ENCODE peak calls at places on chromosome 9, in eight cellular contexts. One of them, this sample, is unnamed.

GRCh38 chr9:105307731-105308130 is 63.3 kb downstream of the SLC44A1 start:
- DNase-seq in cardiac muscle cell: no peak
- DNase-seq in BE2C: no peak
- DNase-seq in naive thymus-derived CD4-positive, alpha-beta T cell: no peak
- DNase-seq in NT2/D1: no peak
- DNase-seq in PC-9: no peak
- DNase-seq in ovary: no peak
- DNase-seq in effector memory CD4-positive, alpha-beta T cell: no peak
- DNase-seq in this sample: no peak

GRCh38 chr9:77977210-77977611 is 54.4 kb downstream of the GNAQ start:
- DNase-seq in cardiac muscle cell: peak; percentile 86
- DNase-seq in BE2C: peak; percentile 61
- DNase-seq in naive thymus-derived CD4-positive, alpha-beta T cell: peak; percentile 23
- DNase-seq in NT2/D1: peak; percentile 51
- DNase-seq in PC-9: peak; percentile 43
- DNase-seq in ovary: peak; percentile 76
- DNase-seq in effector memory CD4-positive, alpha-beta T cell: peak; percentile 19
- DNase-seq in this sample: peak; percentile 63

GRCh38 chr9:112939418-112939817 is 48.7 kb upstream of the SLC46A2 start:
- DNase-seq in cardiac muscle cell: no peak
- DNase-seq in BE2C: no peak
- DNase-seq in naive thymus-derived CD4-positive, alpha-beta T cell: no peak
- DNase-seq in NT2/D1: no peak
- DNase-seq in PC-9: peak; percentile 60
- DNase-seq in ovary: no peak
- DNase-seq in effector memory CD4-positive, alpha-beta T cell: no peak
- DNase-seq in this sample: no peak

GRCh38 chr9:128323192-128323730 is 622 bp downstream of the COQ4 start:
- DNase-seq in cardiac muscle cell: peak; percentile 27
- DNase-seq in BE2C: no peak
- DNase-seq in naive thymus-derived CD4-positive, alpha-beta T cell: no peak
- DNase-seq in NT2/D1: no peak
- DNase-seq in PC-9: no peak
- DNase-seq in ovary: no peak
- DNase-seq in effector memory CD4-positive, alpha-beta T cell: no peak
- DNase-seq in this sample: no peak

GRCh38 chr9:8329561-8330283 is 530.1 kb upstream of the DMAC1 start:
- DNase-seq in cardiac muscle cell: no peak
- DNase-seq in BE2C: no peak
- DNase-seq in naive thymus-derived CD4-positive, alpha-beta T cell: no peak
- DNase-seq in NT2/D1: no peak
- DNase-seq in PC-9: no peak
- DNase-seq in ovary: no peak
- DNase-seq in effector memory CD4-positive, alpha-beta T cell: no peak
- DNase-seq in this sample: no peak

GRCh38 chr9:3251309-3251708 is 274.5 kb downstream of the RFX3 start:
- DNase-seq in cardiac muscle cell: no peak
- DNase-seq in BE2C: no peak
- DNase-seq in naive thymus-derived CD4-positive, alpha-beta T cell: no peak
- DNase-seq in NT2/D1: no peak
- DNase-seq in PC-9: no peak
- DNase-seq in ovary: no peak
- DNase-seq in effector memory CD4-positive, alpha-beta T cell: no peak
- DNase-seq in this sample: no peak

GRCh38 chr9:114616684-114617520 is 5.8 kb downstream of the TMEM268 start:
- DNase-seq in cardiac muscle cell: no peak
- DNase-seq in BE2C: no peak
- DNase-seq in naive thymus-derived CD4-positive, alpha-beta T cell: no peak
- DNase-seq in NT2/D1: no peak
- DNase-seq in PC-9: no peak
- DNase-seq in ovary: peak; percentile 57
- DNase-seq in effector memory CD4-positive, alpha-beta T cell: no peak
- DNase-seq in this sample: no peak

GRCh38 chr9:28166179-28166578 is 592.9 kb upstream of the C9orf72 start:
- DNase-seq in cardiac muscle cell: no peak
- DNase-seq in BE2C: no peak
- DNase-seq in naive thymus-derived CD4-positive, alpha-beta T cell: no peak
- DNase-seq in NT2/D1: no peak
- DNase-seq in PC-9: no peak
- DNase-seq in ovary: no peak
- DNase-seq in effector memory CD4-positive, alpha-beta T cell: no peak
- DNase-seq in this sample: no peak

GRCh38 chr9:111957856-111958631 is 61.4 kb downstream of the UGCG start:
- DNase-seq in cardiac muscle cell: peak; percentile 98
- DNase-seq in BE2C: no peak
- DNase-seq in naive thymus-derived CD4-positive, alpha-beta T cell: no peak
- DNase-seq in NT2/D1: no peak
- DNase-seq in PC-9: peak; percentile 96
- DNase-seq in ovary: no peak
- DNase-seq in effector memory CD4-positive, alpha-beta T cell: no peak
- DNase-seq in this sample: no peak

GRCh38 chr9:129312731-129313130 is 134.7 kb upstream of the IER5L start:
- DNase-seq in cardiac muscle cell: no peak
- DNase-seq in BE2C: no peak
- DNase-seq in naive thymus-derived CD4-positive, alpha-beta T cell: no peak
- DNase-seq in NT2/D1: no peak
- DNase-seq in PC-9: no peak
- DNase-seq in ovary: peak; percentile 26
- DNase-seq in effector memory CD4-positive, alpha-beta T cell: no peak
- DNase-seq in this sample: no peak

GRCh38 chr9:129888085-129888808 is 53.0 kb downstream of the USP20 start:
- DNase-seq in cardiac muscle cell: no peak
- DNase-seq in BE2C: no peak
- DNase-seq in naive thymus-derived CD4-positive, alpha-beta T cell: peak; percentile 91
- DNase-seq in NT2/D1: no peak
- DNase-seq in PC-9: peak; percentile 66
- DNase-seq in ovary: no peak
- DNase-seq in effector memory CD4-positive, alpha-beta T cell: peak; percentile 86
- DNase-seq in this sample: no peak

GRCh38 chr9:133680250-133680975 is 44.2 kb downstream of the DBH start:
- DNase-seq in cardiac muscle cell: no peak
- DNase-seq in BE2C: peak; percentile 7
- DNase-seq in naive thymus-derived CD4-positive, alpha-beta T cell: no peak
- DNase-seq in NT2/D1: no peak
- DNase-seq in PC-9: no peak
- DNase-seq in ovary: no peak
- DNase-seq in effector memory CD4-positive, alpha-beta T cell: no peak
- DNase-seq in this sample: no peak

GRCh38 chr9:123834218-123834906 is 95.6 kb downstream of the DENND1A start:
- DNase-seq in cardiac muscle cell: peak; percentile 46
- DNase-seq in BE2C: no peak
- DNase-seq in naive thymus-derived CD4-positive, alpha-beta T cell: no peak
- DNase-seq in NT2/D1: no peak
- DNase-seq in PC-9: no peak
- DNase-seq in ovary: no peak
- DNase-seq in effector memory CD4-positive, alpha-beta T cell: no peak
- DNase-seq in this sample: no peak

GRCh38 chr9:123832176-123832575 is 97.8 kb downstream of the DENND1A start:
- DNase-seq in cardiac muscle cell: no peak
- DNase-seq in BE2C: no peak
- DNase-seq in naive thymus-derived CD4-positive, alpha-beta T cell: no peak
- DNase-seq in NT2/D1: no peak
- DNase-seq in PC-9: no peak
- DNase-seq in ovary: no peak
- DNase-seq in effector memory CD4-positive, alpha-beta T cell: no peak
- DNase-seq in this sample: no peak

GRCh38 chr9:123832858-123833257 is 97.1 kb downstream of the DENND1A start:
- DNase-seq in cardiac muscle cell: no peak
- DNase-seq in BE2C: no peak
- DNase-seq in naive thymus-derived CD4-positive, alpha-beta T cell: no peak
- DNase-seq in NT2/D1: no peak
- DNase-seq in PC-9: no peak
- DNase-seq in ovary: no peak
- DNase-seq in effector memory CD4-positive, alpha-beta T cell: no peak
- DNase-seq in this sample: no peak

GRCh38 chr9:123835821-123836220 is 94.1 kb downstream of the DENND1A start:
- DNase-seq in cardiac muscle cell: no peak
- DNase-seq in BE2C: no peak
- DNase-seq in naive thymus-derived CD4-positive, alpha-beta T cell: no peak
- DNase-seq in NT2/D1: no peak
- DNase-seq in PC-9: no peak
- DNase-seq in ovary: no peak
- DNase-seq in effector memory CD4-positive, alpha-beta T cell: no peak
- DNase-seq in this sample: no peak

GRCh38 chr9:123834907-123835562 is 94.9 kb downstream of the DENND1A start:
- DNase-seq in cardiac muscle cell: peak; percentile 57
- DNase-seq in BE2C: no peak
- DNase-seq in naive thymus-derived CD4-positive, alpha-beta T cell: no peak
- DNase-seq in NT2/D1: no peak
- DNase-seq in PC-9: no peak
- DNase-seq in ovary: no peak
- DNase-seq in effector memory CD4-positive, alpha-beta T cell: no peak
- DNase-seq in this sample: no peak
- H3K4me3 ChIP-seq in cardiac muscle cell: no peak overlapping the region
- H3K4me3 ChIP-seq in BE2C: no peak overlapping the region
- H3K4me3 ChIP-seq in naive thymus-derived CD4-positive, alpha-beta T cell: no peak overlapping the region
- H3K4me3 ChIP-seq in NT2/D1: no peak overlapping the region
- H3K4me3 ChIP-seq in PC-9: no peak overlapping the region
- H3K4me3 ChIP-seq in ovary: no peak overlapping the region
- H3K4me3 ChIP-seq in effector memory CD4-positive, alpha-beta T cell: no peak overlapping the region
- H3K4me3 ChIP-seq in this sample: no peak overlapping the region

DNA sequence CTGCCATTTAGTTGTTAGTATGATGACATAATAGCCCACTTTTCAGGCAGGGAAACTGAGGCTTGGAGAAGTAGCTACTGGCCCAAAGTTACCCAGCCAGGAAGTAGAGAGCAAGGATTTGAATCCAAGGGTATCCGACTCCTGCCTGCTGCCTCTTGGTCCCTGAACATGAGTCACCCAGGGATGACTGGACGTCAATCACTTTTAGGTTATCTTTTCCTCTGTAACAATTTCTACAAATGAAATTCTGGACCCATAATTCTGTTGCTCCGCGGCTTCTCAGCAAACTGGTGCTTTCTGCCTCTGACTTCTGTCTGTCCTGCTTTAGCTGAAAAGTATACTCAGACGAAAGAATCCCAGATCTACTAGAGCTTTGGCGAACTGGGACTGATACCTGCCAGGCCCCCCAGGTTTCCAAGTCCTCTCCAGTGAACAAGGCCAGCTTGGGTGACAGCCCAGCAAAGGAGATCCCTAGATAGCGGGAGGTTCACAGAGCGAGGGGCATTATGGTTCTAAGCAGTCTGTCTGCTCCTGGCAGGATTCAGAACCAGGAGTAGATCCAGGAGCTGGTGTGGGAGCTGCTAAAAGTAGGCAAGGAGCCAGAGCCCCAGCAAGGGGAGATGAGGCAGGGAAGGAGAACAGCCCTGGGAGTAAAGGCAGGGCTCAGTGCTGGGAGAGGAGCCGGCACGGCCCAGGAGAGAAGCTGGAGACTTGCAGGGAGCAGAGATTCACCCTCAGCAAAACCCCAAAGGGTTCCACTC is 20.6 kb downstream of the OLFML2A start:
- DNase-seq in cardiac muscle cell: peak; percentile 66
- DNase-seq in BE2C: peak; percentile 59
- DNase-seq in naive thymus-derived CD4-positive, alpha-beta T cell: no peak
- DNase-seq in NT2/D1: no peak
- DNase-seq in PC-9: no peak
- DNase-seq in ovary: peak; percentile 58
- DNase-seq in effector memory CD4-positive, alpha-beta T cell: no peak
- DNase-seq in this sample: no peak
- H3K4me1 ChIP-seq in cardiac muscle cell: no peaks in the 10 kb centered on the region
- H3K4me1 ChIP-seq in BE2C: no peaks in the 10 kb centered on the region
- H3K4me1 ChIP-seq in naive thymus-derived CD4-positive, alpha-beta T cell: no peaks in the 10 kb centered on the region
- H3K4me1 ChIP-seq in NT2/D1: peaks cover 11% of the 10 kb centered on the region
- H3K4me1 ChIP-seq in PC-9: no peaks in the 10 kb centered on the region
- H3K4me1 ChIP-seq in ovary: peaks cover 6% of the 10 kb centered on the region
- H3K4me1 ChIP-seq in effector memory CD4-positive, alpha-beta T cell: no peaks in the 10 kb centered on the region
- H3K4me1 ChIP-seq in this sample: no peaks in the 10 kb centered on the region

GRCh38 chr9:35758475-35759050 is 4.5 kb upstream of the MSMP start:
- DNase-seq in cardiac muscle cell: peak; percentile 80
- DNase-seq in BE2C: no peak
- DNase-seq in naive thymus-derived CD4-positive, alpha-beta T cell: no peak
- DNase-seq in NT2/D1: no peak
- DNase-seq in PC-9: no peak
- DNase-seq in ovary: no peak
- DNase-seq in effector memory CD4-positive, alpha-beta T cell: no peak
- DNase-seq in this sample: no peak

GRCh38 chr9:35756275-35756742 is 2.2 kb upstream of the MSMP start:
- DNase-seq in cardiac muscle cell: peak; percentile 26
- DNase-seq in BE2C: peak; percentile 75
- DNase-seq in naive thymus-derived CD4-positive, alpha-beta T cell: no peak
- DNase-seq in NT2/D1: no peak
- DNase-seq in PC-9: no peak
- DNase-seq in ovary: peak; percentile 66
- DNase-seq in effector memory CD4-positive, alpha-beta T cell: peak; percentile 65
- DNase-seq in this sample: peak; percentile 87

GRCh38 chr9:35755071-35755470 is 995 bp upstream of the MSMP start:
- DNase-seq in cardiac muscle cell: no peak
- DNase-seq in BE2C: no peak
- DNase-seq in naive thymus-derived CD4-positive, alpha-beta T cell: no peak
- DNase-seq in NT2/D1: no peak
- DNase-seq in PC-9: no peak
- DNase-seq in ovary: no peak
- DNase-seq in effector memory CD4-positive, alpha-beta T cell: no peak
- DNase-seq in this sample: no peak

GRCh38 chr9:35757527-35758275 is 3.6 kb upstream of the MSMP start:
- DNase-seq in cardiac muscle cell: no peak
- DNase-seq in BE2C: no peak
- DNase-seq in naive thymus-derived CD4-positive, alpha-beta T cell: no peak
- DNase-seq in NT2/D1: peak; percentile 30
- DNase-seq in PC-9: no peak
- DNase-seq in ovary: no peak
- DNase-seq in effector memory CD4-positive, alpha-beta T cell: no peak
- DNase-seq in this sample: peak; percentile 53

GRCh38 chr9:35756743-35757526 is 2.9 kb upstream of the MSMP start:
- DNase-seq in cardiac muscle cell: peak; percentile 17
- DNase-seq in BE2C: peak; percentile 76
- DNase-seq in naive thymus-derived CD4-positive, alpha-beta T cell: peak; percentile 78
- DNase-seq in NT2/D1: peak; percentile 58
- DNase-seq in PC-9: peak; percentile 57
- DNase-seq in ovary: peak; percentile 81
- DNase-seq in effector memory CD4-positive, alpha-beta T cell: peak; percentile 27
- DNase-seq in this sample: peak; percentile 41
- H3K4me3 ChIP-seq in cardiac muscle cell: peak overlapping the region; percentile 72
- H3K4me3 ChIP-seq in BE2C: peak overlapping the region; percentile 80
- H3K4me3 ChIP-seq in naive thymus-derived CD4-positive, alpha-beta T cell: peak overlapping the region; percentile 92
- H3K4me3 ChIP-seq in NT2/D1: peak overlapping the region; percentile 60
- H3K4me3 ChIP-seq in PC-9: peak overlapping the region; percentile 90
- H3K4me3 ChIP-seq in ovary: peak overlapping the region; percentile 65
- H3K4me3 ChIP-seq in effector memory CD4-positive, alpha-beta T cell: peak overlapping the region; percentile 81
- H3K4me3 ChIP-seq in this sample: peak overlapping the region; percentile 69

DNA sequence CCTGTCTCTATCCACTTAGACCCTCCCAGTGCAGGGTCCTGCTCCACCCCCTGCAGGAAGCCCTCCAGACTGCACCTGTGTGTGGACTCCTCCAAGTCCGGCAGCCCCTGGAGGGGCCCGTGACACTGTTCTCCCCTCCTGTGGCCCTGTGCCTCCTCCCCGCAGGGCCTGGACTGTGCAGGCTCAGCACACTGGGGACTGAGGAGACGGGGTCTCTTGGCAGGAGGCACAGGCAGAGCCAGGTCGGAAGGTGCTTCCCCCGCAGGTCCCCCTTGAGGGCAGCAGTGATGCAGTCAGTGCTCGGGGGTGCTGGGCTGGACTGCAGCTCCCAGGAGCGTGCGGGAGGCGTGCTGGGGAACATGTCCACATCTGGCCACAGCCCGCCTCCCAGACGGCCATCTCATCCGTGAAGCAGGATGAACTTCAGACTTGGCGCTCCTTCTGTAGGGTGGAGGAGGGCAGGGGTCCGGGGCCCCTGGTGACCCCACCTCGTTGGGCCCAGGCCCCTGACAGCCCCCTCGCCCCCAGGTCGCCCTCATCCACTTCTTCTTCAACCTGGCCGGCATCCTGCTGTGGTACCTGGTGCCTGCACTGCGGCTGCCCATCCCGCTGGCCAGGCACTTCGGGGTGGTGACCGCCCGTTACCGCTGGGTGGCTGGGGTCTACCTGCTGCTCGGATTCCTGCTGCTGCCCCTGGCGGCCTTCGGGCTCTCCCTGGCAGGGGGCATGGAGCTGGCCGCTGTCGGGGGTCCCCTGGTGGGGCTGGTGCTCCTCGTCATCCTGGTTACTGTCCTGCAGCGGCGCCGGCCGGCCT is 4.9 kb downstream of the SLC34A3 start:
- DNase-seq in cardiac muscle cell: no peak
- DNase-seq in BE2C: no peak
- DNase-seq in naive thymus-derived CD4-positive, alpha-beta T cell: no peak
- DNase-seq in NT2/D1: no peak
- DNase-seq in PC-9: no peak
- DNase-seq in ovary: no peak
- DNase-seq in effector memory CD4-positive, alpha-beta T cell: no peak
- DNase-seq in this sample: no peak
- H3K4me1 ChIP-seq in cardiac muscle cell: peaks cover 14% of the 10 kb centered on the region
- H3K4me1 ChIP-seq in BE2C: peaks cover 4% of the 10 kb centered on the region
- H3K4me1 ChIP-seq in naive thymus-derived CD4-positive, alpha-beta T cell: peaks cover 13% of the 10 kb centered on the region
- H3K4me1 ChIP-seq in NT2/D1: peaks cover 44% of the 10 kb centered on the region
- H3K4me1 ChIP-seq in PC-9: peaks cover 25% of the 10 kb centered on the region
- H3K4me1 ChIP-seq in ovary: peaks cover 11% of the 10 kb centered on the region
- H3K4me1 ChIP-seq in effector memory CD4-positive, alpha-beta T cell: peaks cover 13% of the 10 kb centered on the region
- H3K4me1 ChIP-seq in this sample: peaks cover 11% of the 10 kb centered on the region

This sample was measured in HAP-1.